ENCODE peak calls at places on chromosomes 13 and 19, in nine cellular contexts. O is cardiac muscle cell; L is CD8-positive, alpha-beta T cell; U is left ventricle myocardium inferior; K is mesendoderm; R is CD4-positive, CD25-positive, alpha-beta regulatory T cell; N is pancreas; I is right lobe of liver; B is aorta. F is an unnamed sample.

GRCh38 chr13:24218977-24219376 is 58.5 kb downstream of the SPATA13 start:
- DNase-seq in O (no peak), L (no peak), U (no peak), K (no peak), R (no peak), N (no peak), I (no peak), B (no peak), F (no peak)

GRCh38 chr13:49457221-49457620 is 13.1 kb downstream of the SETDB2 start:
- DNase-seq in O (no peak), L (no peak), U (no peak), K (no peak), R (no peak), N (no peak), I (no peak), B (no peak), F (no peak)

GRCh38 chr19:944171-944567 is 18.3 kb downstream of the ARID3A start:
- DNase-seq in O (no peak), L (no peak), U (no peak), K (no peak), R (no peak), N (no peak), I (no peak), B (no peak), F (no peak)

GRCh38 chr13:68291595-68291994 is 1061.5 kb upstream of the PCDH9 start:
- DNase-seq in O (no peak), L (no peak), U (no peak), K (no peak), R (no peak), N (no peak), I (no peak), B (no peak), F (no peak)

GRCh38 chr19:12015753-12016116 is 19.7 kb downstream of the ZNF433 start:
- DNase-seq in O (no peak), L (no peak), U (no peak), K (peak; percentile 22), R (no peak), N (no peak), I (no peak), B (no peak), F (no peak)

GRCh38 chr13:109454167-109454917 is 332.0 kb downstream of the IRS2 start:
- DNase-seq in O (no peak), L (no peak), U (no peak), K (no peak), R (no peak), N (no peak), I (no peak), B (peak; percentile 79), F (no peak)

GRCh38 chr19:35248310-35249145 is at the start of gene LSR:
- DNase-seq in O (peak; percentile 96), L (peak; percentile 84), U (no peak), K (peak; percentile 97), R (peak; percentile 61), N (peak; percentile 93), I (peak; percentile 94), B (peak; percentile 83), F (peak; percentile 61)

GRCh38 chr13:46698015-46698414 is 98.9 kb downstream of the ESD start:
- DNase-seq in O (no peak), L (no peak), U (peak; percentile 67), K (no peak), R (no peak), N (peak; percentile 66), I (no peak), B (peak; percentile 78), F (no peak)

GRCh38 chr13:101298517-101298916 is 117.8 kb downstream of the NALCN start:
- DNase-seq in O (no peak), L (no peak), U (no peak), K (no peak), R (no peak), N (no peak), I (no peak), B (no peak), F (no peak)

GRCh38 chr19:49579947-49580263 is 451 bp downstream of the NOSIP start:
- DNase-seq in O (no peak), L (no peak), U (no peak), K (no peak), R (no peak), N (no peak), I (no peak), B (no peak), F (no peak)

GRCh38 chr19:55068803-55069136 is 5.8 kb upstream of the RDH13 start:
- DNase-seq in O (no peak), L (no peak), U (no peak), K (no peak), R (no peak), N (no peak), I (no peak), B (no peak), F (no peak)

GRCh38 chr19:28878862-28879566 is 333.9 kb downstream of the UQCRFS1 start:
- DNase-seq in O (peak; percentile 93), L (peak; percentile 55), U (peak; percentile 46), K (peak; percentile 76), R (peak; percentile 7), N (peak; percentile 67), I (peak; percentile 67), B (peak; percentile 87), F (no peak)

GRCh38 chr13:75076476-75076875 is 405.5 kb downstream of the TBC1D4 start:
- DNase-seq in O (no peak), L (no peak), U (no peak), K (peak; percentile 4), R (no peak), N (no peak), I (no peak), B (no peak), F (no peak)

GRCh38 chr13:110248449-110249143 is 58.4 kb downstream of the COL4A1 start:
- DNase-seq in O (no peak), L (no peak), U (no peak), K (no peak), R (no peak), N (no peak), I (peak; percentile 36), B (no peak), F (no peak)

GRCh38 chr19:3610745-3611717 is 4.4 kb upstream of the TBXA2R start:
- DNase-seq in O (no peak), L (no peak), U (no peak), K (no peak), R (no peak), N (no peak), I (peak; percentile 44), B (peak; percentile 74), F (no peak)

GRCh38 chr19:3612901-3613741 is 6.4 kb upstream of the TBXA2R start:
- DNase-seq in O (no peak), L (no peak), U (no peak), K (peak; percentile 49), R (no peak), N (no peak), I (no peak), B (peak; percentile 80), F (no peak)

GRCh38 chr19:3612330-3612729 is 5.7 kb upstream of the TBXA2R start:
- DNase-seq in O (no peak), L (no peak), U (no peak), K (no peak), R (no peak), N (no peak), I (no peak), B (peak; percentile 74), F (no peak)

GRCh38 chr19:3609779-3610719 is 3.4 kb upstream of the TBXA2R start:
- DNase-seq in O (no peak), L (no peak), U (no peak), K (no peak), R (no peak), N (no peak), I (no peak), B (peak; percentile 76), F (no peak)

DNA sequence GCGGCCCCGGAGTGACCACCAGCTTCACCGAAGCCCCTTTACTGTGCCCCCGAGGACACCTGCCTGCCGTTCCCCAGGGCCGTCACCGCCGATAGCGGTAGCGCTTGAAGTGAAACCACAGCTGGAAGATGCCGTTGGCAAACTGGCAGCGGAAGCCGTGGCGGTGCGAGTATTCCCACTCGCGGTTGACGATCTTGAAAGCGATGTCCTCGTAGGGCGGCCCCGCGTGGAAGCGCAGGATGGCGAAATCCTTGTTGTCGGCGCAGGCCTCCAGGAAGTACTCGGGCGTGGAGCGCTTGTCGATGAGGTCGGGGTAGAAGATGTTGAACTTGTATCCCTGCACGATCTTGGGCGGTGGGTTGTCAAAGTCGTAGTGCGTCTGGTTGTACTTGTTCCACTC is 5.2 kb upstream of the TBXA2R start:
- DNase-seq in O (no peak), L (no peak), U (no peak), K (no peak), R (no peak), N (no peak), I (no peak), B (peak; percentile 74), F (no peak)
- H3K4me1 ChIP-seq in O (peaks cover 13% of the 10 kb centered on the region), L (peaks cover 21% of the 10 kb centered on the region), U (peaks cover 38% of the 10 kb centered on the region), K (peaks cover 4% of the 10 kb centered on the region), R (peaks cover 5% of the 10 kb centered on the region), N (peaks cover 2% of the 10 kb centered on the region), I (no peaks in the 10 kb centered on the region), B (no peaks in the 10 kb centered on the region), F (peaks cover 2% of the 10 kb centered on the region)

GRCh38 chr19:16888629-16889371 is at the start of gene F2RL3:
- DNase-seq in O (peak; percentile 55), L (no peak), U (peak; percentile 58), K (no peak), R (no peak), N (no peak), I (no peak), B (no peak), F (no peak)
- H3K27ac ChIP-seq in O (peak within 1 kb of the TSS; percentile 95), L (no peak within 1 kb of the TSS), U (peak within 1 kb of the TSS; percentile 89), K (no peak within 1 kb of the TSS), R (no peak within 1 kb of the TSS), N (no peak within 1 kb of the TSS), I (no peak within 1 kb of the TSS), B (no peak within 1 kb of the TSS), F (no peak within 1 kb of the TSS)

DNA sequence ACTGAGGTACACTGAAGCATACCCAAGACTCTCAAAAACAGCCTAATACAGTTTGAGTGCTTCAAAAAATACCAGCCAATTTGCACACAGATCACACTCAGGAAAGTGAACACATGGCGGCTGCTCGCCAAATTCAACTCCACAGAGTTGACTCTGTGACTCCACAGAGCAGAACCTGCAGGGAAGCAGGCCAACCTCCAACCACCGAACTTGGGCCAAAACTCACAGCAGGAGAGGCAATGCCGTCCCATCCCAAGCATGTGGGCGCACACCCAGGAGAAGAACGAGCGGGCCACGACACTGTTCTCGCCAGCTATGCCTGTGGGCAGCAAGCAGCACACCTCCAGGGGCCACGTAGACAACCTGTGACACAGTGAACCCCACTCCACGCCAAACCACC is 21.1 kb downstream of the ELL start:
- DNase-seq in O (no peak), L (no peak), U (peak; percentile 77), K (no peak), R (no peak), N (peak; percentile 79), I (peak; percentile 96), B (peak; percentile 94), F (no peak)
- H3K4me1 ChIP-seq in O (peaks cover 17% of the 10 kb centered on the region), L (peaks cover 83% of the 10 kb centered on the region), U (peaks cover 99% of the 10 kb centered on the region), K (no peaks in the 10 kb centered on the region), R (peaks cover 52% of the 10 kb centered on the region), N (peaks cover 74% of the 10 kb centered on the region), I (peaks cover 33% of the 10 kb centered on the region), B (peaks cover 2% of the 10 kb centered on the region), F (peaks cover 73% of the 10 kb centered on the region)

DNA sequence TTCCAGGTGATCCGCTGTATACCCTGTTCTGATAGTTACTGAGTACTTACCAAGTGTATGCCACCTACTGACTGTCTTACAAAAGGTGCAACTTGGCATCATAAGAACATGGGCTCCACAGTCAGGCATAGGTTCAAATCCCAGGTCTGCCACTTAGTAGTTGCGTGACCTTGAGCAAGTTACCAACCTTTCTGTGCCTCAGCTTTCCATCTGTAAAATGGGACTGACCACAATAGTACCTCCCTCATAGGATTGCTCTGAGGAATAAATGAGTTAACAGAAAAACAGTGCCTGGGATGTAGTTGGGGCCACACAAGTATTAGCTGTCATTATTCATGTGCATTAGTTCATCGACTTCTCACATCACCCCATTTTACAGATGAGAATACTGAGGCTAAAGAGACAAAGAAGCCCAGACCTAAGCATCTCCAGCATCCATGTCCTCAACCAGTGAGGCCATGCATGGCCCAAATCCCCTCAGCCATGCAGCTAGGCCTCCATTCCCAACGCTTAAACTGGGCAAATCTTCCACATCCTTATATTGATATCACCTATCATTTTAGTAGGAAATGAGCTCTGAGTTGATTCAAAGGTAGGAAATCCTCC is 51.3 kb upstream of the UBE2L5 start:
- DNase-seq in O (no peak), L (no peak), U (no peak), K (no peak), R (no peak), N (no peak), I (no peak), B (no peak), F (no peak)
- H3K27ac ChIP-seq in O (no peak overlapping the region), L (peak overlapping the region; percentile 53), U (no peak overlapping the region), K (no peak overlapping the region), R (peak overlapping the region; percentile 85), N (no peak overlapping the region), I (peak overlapping the region; percentile 34), B (no peak overlapping the region), F (peak overlapping the region; percentile 62)